ENCODE peak calls at places on chromosomes 3 and 15, in eight cellular contexts. R is NT2/D1, H is esophagus squamous epithelium, T is A673, F is breast epithelium, G is colonic mucosa, K is aorta, C is body of pancreas. D is an unnamed sample.

GRCh38 chr3:60366491-60366890 is 884.8 kb downstream of the FHIT start:
- DNase-seq in G (no peak), H (no peak), C (no peak), T (no peak), R (no peak), F (no peak), K (no peak), D (no peak)

GRCh38 chr3:74465652-74466415 is 148.6 kb downstream of the CNTN3 start:
- DNase-seq in T (no peak), F (no peak), G (no peak), H (no peak), C (no peak), K (peak; percentile 50), R (no peak), D (no peak)

GRCh38 chr3:42635111-42635510 is 18.4 kb upstream of the ZBTB47 start:
- DNase-seq in H (no peak), K (no peak), G (no peak), F (no peak), T (no peak), R (no peak), C (no peak), D (no peak)

GRCh38 chr3:196947860-196948441 is 5.6 kb upstream of the NCBP2 start:
- DNase-seq in G (no peak), C (no peak), R (no peak), H (no peak), T (no peak), F (no peak), K (no peak), D (no peak)

GRCh38 chr3:43773273-43774104 is 82.8 kb downstream of the ABHD5 start:
- DNase-seq in H (no peak), K (peak; percentile 80), T (no peak), C (peak; percentile 3), F (no peak), R (no peak), G (no peak), D (no peak)

GRCh38 chr15:69451951-69452701 is 492 bp upstream of the RPLP1 start:
- DNase-seq in K (peak; percentile 60), C (no peak), T (peak; percentile 54), F (no peak), G (no peak), R (no peak), H (no peak), D (no peak)

GRCh38 chr3:127456471-127457093 is 134.0 kb downstream of the TPRA1 start:
- DNase-seq in H (no peak), C (peak; percentile 20), T (no peak), R (no peak), K (no peak), G (no peak), F (peak; percentile 50), D (no peak)

GRCh38 chr15:100720406-100720967 is 118.1 kb downstream of the ASB7 start:
- DNase-seq in R (no peak), G (peak; percentile 14), K (no peak), F (peak; percentile 45), C (no peak), H (no peak), T (no peak), D (no peak)

GRCh38 chr15:75733761-75734651 is 21.4 kb upstream of the CSPG4 start:
- DNase-seq in R (no peak), C (no peak), F (no peak), G (no peak), K (peak; percentile 41), H (no peak), T (no peak), D (no peak)

GRCh38 chr3:59567656-59568055 is 517.8 kb upstream of the CFAP20DC start:
- DNase-seq in C (no peak), F (no peak), T (no peak), R (no peak), K (no peak), H (no peak), G (no peak), D (no peak)

GRCh38 chr3:18099611-18100010 is 325.5 kb downstream of the SATB1 start:
- DNase-seq in T (no peak), C (no peak), G (no peak), F (no peak), H (no peak), K (no peak), R (no peak), D (no peak)

GRCh38 chr3:146086211-146086610 is 74.8 kb downstream of the PLOD2 start:
- DNase-seq in C (no peak), H (no peak), K (no peak), T (no peak), F (no peak), R (no peak), G (no peak), D (no peak)

GRCh38 chr3:146077181-146077580 is 83.8 kb downstream of the PLOD2 start:
- DNase-seq in G (no peak), K (no peak), C (no peak), H (no peak), R (no peak), T (no peak), F (no peak), D (no peak)

GRCh38 chr3:146078031-146078430 is 83.0 kb downstream of the PLOD2 start:
- DNase-seq in G (no peak), K (no peak), T (no peak), R (no peak), C (no peak), H (no peak), F (no peak), D (no peak)

GRCh38 chr3:146085678-146086077 is 75.3 kb downstream of the PLOD2 start:
- DNase-seq in G (no peak), K (no peak), C (no peak), F (no peak), T (no peak), H (no peak), R (no peak), D (no peak)

GRCh38 chr3:146080578-146080977 is 80.4 kb downstream of the PLOD2 start:
- DNase-seq in C (no peak), G (no peak), R (no peak), T (no peak), F (no peak), K (no peak), H (no peak), D (no peak)
- H3K36me3 ChIP-seq in C (no peaks in the 10 kb centered on the region), G (no peaks in the 10 kb centered on the region), R (peaks cover 11% of the 10 kb centered on the region), T (no peaks in the 10 kb centered on the region), F (no peaks in the 10 kb centered on the region), K (no peaks in the 10 kb centered on the region), H (peaks cover 16% of the 10 kb centered on the region), D (peaks cover 9% of the 10 kb centered on the region)

GRCh38 chr3:170633573-170633972 is 47.7 kb upstream of the SLC7A14 start:
- DNase-seq in R (no peak), T (no peak), K (no peak), C (no peak), F (no peak), G (no peak), H (no peak), D (no peak)

GRCh38 chr3:170636609-170637008 is 50.7 kb upstream of the SLC7A14 start:
- DNase-seq in G (no peak), K (no peak), F (no peak), C (no peak), T (no peak), H (no peak), R (no peak), D (no peak)

GRCh38 chr3:170637321-170637720 is 51.4 kb upstream of the SLC7A14 start:
- DNase-seq in H (no peak), K (no peak), C (no peak), R (no peak), F (no peak), G (no peak), T (no peak), D (no peak)

GRCh38 chr3:170632780-170633179 is 46.9 kb upstream of the SLC7A14 start:
- DNase-seq in T (no peak), G (no peak), R (no peak), C (no peak), H (no peak), F (no peak), K (no peak), D (no peak)

GRCh38 chr3:170634663-170635096 is 48.8 kb upstream of the SLC7A14 start:
- DNase-seq in F (no peak), T (no peak), G (no peak), K (no peak), C (no peak), H (no peak), R (no peak), D (no peak)
- H3K4me3 ChIP-seq in F (no peak overlapping the region), T (no peak overlapping the region), G (no peak overlapping the region), K (no peak overlapping the region), C (no peak overlapping the region), H (no peak overlapping the region), R (no peak overlapping the region), D (no peak overlapping the region)

GRCh38 chr15:64970696-64971095 is 19.0 kb downstream of the SPG21 start:
- DNase-seq in K (peak; percentile 53), G (no peak), T (no peak), H (no peak), C (no peak), R (no peak), F (no peak), D (no peak)
- H3K36me3 ChIP-seq in K (peaks cover 5% of the 10 kb centered on the region), G (peaks cover 4% of the 10 kb centered on the region), T (peaks cover 46% of the 10 kb centered on the region), H (peaks cover 96% of the 10 kb centered on the region), C (peaks cover 3% of the 10 kb centered on the region), R (peaks cover 61% of the 10 kb centered on the region), F (no peaks in the 10 kb centered on the region), D (peaks cover 31% of the 10 kb centered on the region)

GRCh38 chr15:73352082-73352481 is 16.7 kb downstream of the HCN4 start:
- DNase-seq in R (no peak), C (no peak), K (no peak), H (no peak), G (no peak), F (no peak), T (no peak), D (no peak)

GRCh38 chr15:73353734-73354133 is 15.0 kb downstream of the HCN4 start:
- DNase-seq in H (no peak), T (no peak), G (no peak), K (no peak), F (no peak), R (no peak), C (no peak), D (no peak)

GRCh38 chr15:73345658-73346057 is 23.1 kb downstream of the HCN4 start:
- DNase-seq in K (no peak), C (no peak), G (no peak), T (no peak), R (no peak), F (no peak), H (no peak), D (no peak)

GRCh38 chr15:73346735-73347312 is 21.9 kb downstream of the HCN4 start:
- DNase-seq in H (no peak), G (peak; percentile 67), F (peak; percentile 70), T (peak; percentile 49), R (no peak), C (peak; percentile 73), K (no peak), D (peak; percentile 69)

GRCh38 chr15:73349191-73349590 is 19.6 kb downstream of the HCN4 start:
- DNase-seq in T (no peak), R (no peak), H (no peak), F (no peak), G (no peak), C (no peak), K (no peak), D (no peak)
- H3K4me3 ChIP-seq in T (no peak overlapping the region), R (no peak overlapping the region), H (no peak overlapping the region), F (no peak overlapping the region), G (no peak overlapping the region), C (no peak overlapping the region), K (no peak overlapping the region), D (no peak overlapping the region)

GRCh38 chr15:25406846-25407245 is 32.0 kb downstream of the UBE3A start:
- DNase-seq in G (no peak), K (no peak), C (no peak), R (no peak), H (no peak), F (no peak), T (no peak), D (no peak)
- H3K36me3 ChIP-seq in G (no peaks in the 10 kb centered on the region), K (peaks cover 2% of the 10 kb centered on the region), C (no peaks in the 10 kb centered on the region), R (peaks cover 27% of the 10 kb centered on the region), H (peaks cover 46% of the 10 kb centered on the region), F (no peaks in the 10 kb centered on the region), T (peaks cover 20% of the 10 kb centered on the region), D (peaks cover 8% of the 10 kb centered on the region)

GRCh38 chr3:172175254-172175599 is 135.8 kb downstream of the FNDC3B start:
- DNase-seq in K (no peak), C (no peak), H (no peak), R (no peak), G (no peak), T (no peak), F (no peak), D (no peak)
- H3K4me3 ChIP-seq in K (no peak overlapping the region), C (no peak overlapping the region), H (no peak overlapping the region), R (no peak overlapping the region), G (no peak overlapping the region), T (no peak overlapping the region), F (no peak overlapping the region), D (no peak overlapping the region)

D was measured in lung.